ENCODE peak calls at places on chromosomes 5 and 9, in four cellular contexts. A is H1, N is IMR-90, M is H9. J is an unnamed sample.

GRCh38 chr5:90144625-90145327 is 264.8 kb downstream of the CETN3 start:
- DNase-seq in A (no peak), N (no peak), M (no peak), J (no peak)

GRCh38 chr5:61327761-61328753 is 4.0 kb upstream of the ZSWIM6 start:
- DNase-seq in A (no peak), N (peak; percentile 95), M (no peak), J (peak; percentile 75)

GRCh38 chr5:43711496-43711895 is 108.5 kb downstream of the NNT start:
- DNase-seq in A (no peak), N (peak; percentile 47), M (no peak), J (peak; percentile 76)

GRCh38 chr9:3526903-3527652 is 1.3 kb upstream of the RFX3 start:
- DNase-seq in A (no peak), N (peak; percentile 13), M (peak; percentile 61), J (peak; percentile 76)

GRCh38 chr5:35677878-35678277 is 60.2 kb downstream of the SPEF2 start:
- DNase-seq in A (no peak), N (no peak), M (no peak), J (no peak)

GRCh38 chr9:109035684-109036423 is 22.6 kb upstream of the CTNNAL1 start:
- DNase-seq in A (no peak), N (peak; percentile 85), M (no peak), J (no peak)

GRCh38 chr9:114893221-114893620 is 37.2 kb downstream of the TNFSF8 start:
- DNase-seq in A (no peak), N (no peak), M (no peak), J (no peak)

GRCh38 chr9:16718296-16718695 is 152.2 kb downstream of the BNC2 start:
- DNase-seq in A (no peak), N (peak; percentile 48), M (no peak), J (no peak)

GRCh38 chr9:16593746-16594145 is 276.7 kb downstream of the BNC2 start:
- DNase-seq in A (no peak), N (no peak), M (no peak), J (no peak)

GRCh38 chr9:133976888-133977287 is 15.2 kb downstream of the VAV2 start:
- DNase-seq in A (no peak), N (no peak), M (no peak), J (no peak)

GRCh38 chr5:170080786-170081445 is 24.8 kb upstream of the FOXI1 start:
- DNase-seq in A (no peak), N (no peak), M (no peak), J (no peak)

GRCh38 chr5:137613554-137614265 is 114.6 kb upstream of the SPOCK1 start:
- DNase-seq in A (no peak), N (peak; percentile 23), M (no peak), J (no peak)

GRCh38 chr5:133025804-133026663 is at the start of gene ZCCHC10:
- DNase-seq in A (peak; percentile 89), N (peak; percentile 89), M (peak; percentile 96), J (peak; percentile 98)

GRCh38 chr5:96377597-96377996 is 55.5 kb downstream of the PCSK1 start:
- DNase-seq in A (no peak), N (no peak), M (no peak), J (no peak)

GRCh38 chr9:6153425-6153824 is 62.2 kb upstream of the IL33 start:
- DNase-seq in A (no peak), N (peak; percentile 20), M (no peak), J (no peak)

GRCh38 chr5:69295088-69295754 is 37.4 kb downstream of the CCDC125 start:
- DNase-seq in A (no peak), N (peak; percentile 76), M (no peak), J (peak; percentile 38)

GRCh38 chr9:38081356-38082108 is 12.5 kb upstream of the SHB start:
- DNase-seq in A (no peak), N (no peak), M (no peak), J (no peak)

GRCh38 chr5:103894882-103895281 is 332.3 kb upstream of the NUDT12 start:
- DNase-seq in A (peak; percentile 17), N (no peak), M (no peak), J (peak; percentile 42)

GRCh38 chr5:102933721-102934459 is 178.8 kb downstream of the PAM start:
- DNase-seq in A (no peak), N (no peak), M (no peak), J (no peak)

GRCh38 chr9:131713016-131713415 is 26.9 kb downstream of the RAPGEF1 start:
- DNase-seq in A (no peak), N (no peak), M (no peak), J (no peak)
- H3K4ac ChIP-seq in A (no peak overlapping the region), N (peak overlapping the region; percentile 26), M (no peak overlapping the region), J (no peak overlapping the region)

GRCh38 chr5:125551797-125552196 is 805.4 kb upstream of the ZNF608 start:
- DNase-seq in A (no peak), N (no peak), M (no peak), J (no peak)

GRCh38 chr5:125549322-125549871 is 803.0 kb upstream of the ZNF608 start:
- DNase-seq in A (no peak), N (peak; percentile 23), M (no peak), J (no peak)

GRCh38 chr5:125550237-125550636 is 803.8 kb upstream of the ZNF608 start:
- DNase-seq in A (no peak), N (peak; percentile 74), M (no peak), J (no peak)

GRCh38 chr5:125552486-125552885 is 806.0 kb upstream of the ZNF608 start:
- DNase-seq in A (no peak), N (peak; percentile 50), M (no peak), J (no peak)

DNA sequence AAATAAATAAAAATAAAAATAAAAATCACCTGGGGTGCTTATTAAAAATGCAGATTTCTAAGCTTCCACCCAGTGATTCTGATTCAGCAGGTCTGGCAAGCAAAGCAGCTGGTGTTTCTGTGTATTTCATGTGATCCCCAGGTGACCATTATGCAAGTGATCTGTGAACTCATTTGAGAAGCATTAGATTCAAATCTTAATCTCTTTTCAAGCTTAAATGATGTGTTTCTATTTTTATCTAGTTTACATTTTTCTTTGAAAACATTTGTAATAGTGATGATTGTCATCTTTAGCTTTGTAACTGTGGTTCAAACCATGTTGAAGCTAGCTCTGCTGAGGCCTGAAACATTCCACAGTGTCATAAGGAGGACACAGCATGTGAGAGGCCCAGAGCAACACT is 804.8 kb upstream of the ZNF608 start:
- DNase-seq in A (no peak), N (peak; percentile 62), M (no peak), J (no peak)
- H2BK5ac ChIP-seq in A (no peak overlapping the region), N (no peak overlapping the region), M (no peak overlapping the region), J (no peak overlapping the region)

DNA sequence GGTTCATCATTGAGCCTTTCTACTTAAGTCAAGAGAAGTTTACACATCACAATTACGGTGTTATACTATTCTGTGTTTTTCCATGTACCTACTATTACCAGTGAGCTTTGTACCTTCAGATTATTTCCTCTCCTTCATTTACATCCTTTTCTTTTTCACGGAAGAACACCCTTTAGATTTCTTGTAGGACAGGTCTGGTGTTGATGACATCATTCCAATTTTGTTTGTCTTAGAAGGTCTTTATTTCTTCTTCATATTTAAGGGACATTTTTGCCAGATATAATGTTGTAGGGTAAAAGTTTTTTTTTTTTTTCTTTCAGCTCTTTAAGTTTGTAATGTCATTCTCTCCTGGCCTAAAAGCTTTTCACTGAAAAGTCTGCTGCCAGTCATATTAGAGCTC is 637.1 kb upstream of the RIOK2 start:
- DNase-seq in A (no peak), N (no peak), M (no peak), J (no peak)
- H4K5ac ChIP-seq in A (no peak overlapping the region), N (no peak overlapping the region), M (no peak overlapping the region), J (no peak overlapping the region)

DNA sequence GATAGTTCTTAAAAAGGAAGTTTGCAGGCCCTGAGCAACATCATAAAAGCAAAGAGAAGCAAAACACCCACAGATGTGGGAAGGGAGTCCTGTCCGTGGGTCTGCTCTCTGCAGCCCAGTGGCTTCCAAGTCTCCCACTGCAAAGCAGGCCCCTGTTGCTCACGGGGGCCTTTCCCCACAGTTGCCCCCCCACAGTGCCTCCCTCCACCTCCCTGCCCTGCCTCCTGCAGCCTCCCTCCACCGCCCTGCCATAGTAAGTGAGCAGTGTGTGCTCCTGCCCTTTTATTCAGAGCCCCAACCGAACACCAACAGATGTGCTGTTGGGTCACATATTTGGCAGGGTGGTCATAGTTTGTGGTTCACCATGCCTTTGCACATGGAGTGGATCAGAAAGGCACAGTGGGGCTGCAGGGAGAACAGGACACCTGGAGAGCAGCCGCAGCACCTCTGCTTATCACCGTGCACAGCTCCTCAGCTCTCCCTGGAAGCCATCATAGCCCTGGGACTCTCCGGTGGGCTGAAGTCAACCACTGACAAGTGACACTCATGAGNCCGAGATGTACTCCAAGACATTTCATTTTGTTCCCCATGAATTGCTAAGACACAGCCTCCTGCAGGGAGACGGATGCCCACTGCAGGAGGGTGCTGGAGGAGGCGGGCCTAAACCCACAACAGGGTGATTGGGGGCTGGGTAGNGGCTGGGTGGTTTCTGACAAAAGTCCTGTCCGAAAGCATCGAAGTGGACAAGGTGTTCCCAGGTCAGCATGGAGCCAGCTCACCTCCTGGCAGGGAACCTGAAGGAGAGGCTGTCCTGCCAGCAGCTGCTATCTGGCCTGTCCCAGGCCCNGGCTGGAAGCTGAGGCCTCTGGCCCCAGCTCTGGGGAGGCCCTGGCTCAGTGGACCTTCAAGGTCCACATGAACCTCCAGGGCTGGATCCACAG is 278.9 kb downstream of the GADD45G start:
- DNase-seq in A (no peak), N (no peak), M (peak; percentile 18), J (no peak)
- H3K4ac ChIP-seq in A (no peak overlapping the region), N (no peak overlapping the region), M (no peak overlapping the region), J (no peak overlapping the region)

GRCh38 chr5:65087154-65087553 is 318.4 kb downstream of the CWC27 start:
- DNase-seq in A (no peak), N (no peak), M (no peak), J (no peak)
- H2BK5ac ChIP-seq in A (no peak overlapping the region), N (no peak overlapping the region), M (no peak overlapping the region), J (no peak overlapping the region)

GRCh38 chr5:155459889-155460500 is 446.4 kb downstream of the KIF4B start:
- DNase-seq in A (no peak), N (no peak), M (no peak), J (no peak)
- H4K5ac ChIP-seq in A (no peak overlapping the region), N (no peak overlapping the region), M (no peak overlapping the region), J (no peak overlapping the region)

DNA sequence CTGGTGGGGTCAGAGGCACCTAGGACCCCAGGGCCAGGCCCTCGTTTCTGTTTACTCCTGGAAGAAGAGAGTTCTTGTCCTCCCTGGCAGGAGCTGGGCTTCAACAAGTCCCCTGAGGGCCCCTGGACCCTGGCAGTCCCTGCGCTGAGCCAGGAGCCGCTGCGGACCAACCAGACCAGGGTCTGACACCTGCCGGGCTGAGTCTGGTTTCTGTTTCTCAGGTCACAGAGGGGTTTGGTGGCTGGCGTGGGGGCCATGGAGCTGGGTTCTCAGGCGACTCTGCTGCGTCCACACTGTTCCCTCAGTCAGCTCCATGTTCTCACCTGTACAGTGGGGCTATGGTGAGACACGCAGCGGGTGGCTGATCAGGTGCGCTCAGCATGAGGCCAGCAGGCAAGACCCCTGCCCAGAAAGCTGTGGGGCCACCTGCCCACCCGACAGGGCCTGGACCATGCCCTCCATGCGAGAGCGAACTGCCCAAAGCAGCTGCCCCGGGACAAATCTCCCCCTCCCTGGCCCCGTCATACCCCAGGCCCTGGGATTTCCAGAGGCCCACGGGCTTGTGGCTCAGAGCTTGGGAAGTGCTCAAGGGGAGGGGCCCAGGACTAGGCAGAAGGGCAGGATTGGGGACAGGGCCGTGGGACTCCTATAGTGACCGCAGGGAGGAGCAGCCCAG is 17.9 kb upstream of the NOTCH1 start:
- DNase-seq in A (no peak), N (no peak), M (no peak), J (no peak)
- H3K4ac ChIP-seq in A (no peak overlapping the region), N (no peak overlapping the region), M (no peak overlapping the region), J (no peak overlapping the region)

GRCh38 chr5:142215915-142216681 is 107.5 kb downstream of the NDFIP1 start:
- DNase-seq in A (no peak), N (peak; percentile 98), M (no peak), J (peak; percentile 59)
- H2BK5ac ChIP-seq in A (no peak overlapping the region), N (peak overlapping the region; percentile 9), M (no peak overlapping the region), J (no peak overlapping the region)

J was measured in mesendoderm.